ENCODE peak calls at places on chromosome 14, in eight cellular contexts. C, D, N, I, Z, G, A and V are unnamed samples.

GRCh38 chr14:69540654-69541335 is 33.9 kb downstream of the CCDC177 start:
- DNase-seq in D (no peak), N (no peak), A (no peak), Z (no peak), C (no peak), I (no peak), G (no peak), V (no peak)

GRCh38 chr14:21680072-21680471 is 6.5 kb upstream of the OR4E1 start:
- DNase-seq in I (no peak), A (no peak), G (no peak), C (no peak), N (no peak), D (no peak), Z (no peak), V (no peak)

GRCh38 chr14:93035585-93035916 is 80.2 kb downstream of the ITPK1 start:
- DNase-seq in A (no peak), D (no peak), N (no peak), Z (no peak), C (no peak), G (no peak), I (no peak), V (no peak)

GRCh38 chr14:69945905-69946304 is 66.7 kb downstream of the SMOC1 start:
- DNase-seq in D (no peak), Z (no peak), A (no peak), G (no peak), N (no peak), C (no peak), I (no peak), V (no peak)

GRCh38 chr14:31197671-31198070 is 9.9 kb downstream of the HECTD1 start:
- DNase-seq in I (no peak), D (no peak), C (no peak), N (no peak), Z (no peak), A (no peak), G (peak), V (no peak)

GRCh38 chr14:92475451-92476187 is 38.0 kb upstream of the RIN3 start:
- DNase-seq in I (peak), C (no peak), D (no peak), A (no peak), G (peak), N (no peak), Z (no peak), V (no peak)

GRCh38 chr14:28142400-28143015 is 624.1 kb upstream of the FOXG1 start:
- DNase-seq in D (no peak), G (no peak), Z (peak), A (no peak), C (peak), I (no peak), N (no peak), V (no peak)

GRCh38 chr14:73850940-73851339 is 691 bp upstream of the PTGR2 start:
- DNase-seq in Z (no peak), D (no peak), G (peak), I (no peak), A (peak), C (no peak), N (no peak), V (no peak)

GRCh38 chr14:77086017-77086727 is 11.9 kb upstream of the CIPC start:
- DNase-seq in C (no peak), N (no peak), A (no peak), D (no peak), Z (peak), G (peak), I (no peak), V (no peak)

GRCh38 chr14:73295198-73295796 is 58.0 kb downstream of the PAPLN start:
- DNase-seq in N (no peak), D (peak), I (no peak), A (peak), C (peak), Z (peak), G (peak), V (no peak)

GRCh38 chr14:93002851-93003298 is 79.9 kb downstream of the CHGA start:
- DNase-seq in Z (no peak), A (no peak), N (no peak), I (no peak), D (no peak), C (no peak), G (peak), V (no peak)

GRCh38 chr14:87837306-87837705 is 155.7 kb downstream of the GALC start:
- DNase-seq in N (no peak), C (no peak), Z (no peak), D (no peak), G (no peak), A (no peak), I (no peak), V (no peak)

GRCh38 chr14:55944757-55945156 is 173.5 kb upstream of the PELI2 start:
- DNase-seq in Z (no peak), G (no peak), A (no peak), C (no peak), N (no peak), D (no peak), I (no peak), V (no peak)

GRCh38 chr14:59664741-59665140 is 88.1 kb upstream of the CCDC175 start:
- DNase-seq in A (no peak), C (no peak), I (no peak), G (no peak), N (no peak), Z (no peak), D (no peak), V (no peak)

GRCh38 chr14:84804498-84805294 is 725.2 kb upstream of the FLRT2 start:
- DNase-seq in D (no peak), C (no peak), I (no peak), N (no peak), A (no peak), Z (no peak), G (no peak), V (no peak)

GRCh38 chr14:34994668-34995067 is 11.9 kb downstream of the SRP54 start:
- DNase-seq in D (no peak), N (no peak), A (no peak), Z (no peak), I (no peak), G (no peak), C (no peak), V (no peak)

GRCh38 chr14:49934638-49935037 is 41.8 kb downstream of the ARF6 start:
- DNase-seq in A (no peak), N (no peak), D (no peak), G (no peak), Z (no peak), C (no peak), I (no peak), V (no peak)

GRCh38 chr14:79274641-79275366 is 936.5 kb downstream of the DIO2 start:
- DNase-seq in Z (no peak), G (no peak), I (no peak), D (no peak), C (no peak), A (no peak), N (no peak), V (no peak)

GRCh38 chr14:50820786-50821185 is 10.2 kb downstream of the NIN start:
- DNase-seq in C (no peak), G (no peak), I (peak), Z (no peak), N (no peak), D (no peak), A (no peak), V (no peak)

GRCh38 chr14:82091097-82091496 is 557.4 kb upstream of the SEL1L start:
- DNase-seq in G (no peak), D (no peak), C (no peak), N (no peak), A (no peak), Z (no peak), I (no peak), V (no peak)

GRCh38 chr14:55926007-55926406 is 192.2 kb upstream of the PELI2 start:
- DNase-seq in N (no peak), Z (no peak), G (peak), A (no peak), C (no peak), I (no peak), D (no peak), V (no peak)

GRCh38 chr14:51297066-51297465 is 57.0 kb downstream of the TMX1 start:
- DNase-seq in D (no peak), Z (no peak), C (peak), I (no peak), A (no peak), N (no peak), G (no peak), V (no peak)

GRCh38 chr14:65222434-65222833 is 120.1 kb upstream of the MAX start:
- DNase-seq in I (peak), D (peak), C (peak), Z (peak), A (peak), N (no peak), G (no peak), V (no peak)

GRCh38 chr14:43786066-43786762 is 720.9 kb downstream of the FSCB start:
- DNase-seq in D (no peak), Z (no peak), C (no peak), A (no peak), G (no peak), I (no peak), N (no peak), V (no peak)

GRCh38 chr14:22428681-22429315 is 160.2 kb downstream of the DAD1 start:
- DNase-seq in I (peak), A (peak), C (no peak), G (no peak), N (no peak), D (no peak), Z (no peak), V (no peak)

GRCh38 chr14:76784266-76784874 is 23.1 kb downstream of the VASH1 start:
- DNase-seq in D (no peak), G (no peak), C (no peak), A (no peak), N (no peak), I (no peak), Z (no peak), V (no peak)

GRCh38 chr14:103935102-103935501 is 6.8 kb downstream of the TDRD9 start:
- DNase-seq in A (no peak), N (no peak), C (no peak), D (no peak), Z (no peak), G (no peak), I (no peak), V (no peak)

GRCh38 chr14:22303589-22304195 is 285.3 kb downstream of the DAD1 start:
- DNase-seq in C (peak), I (no peak), A (no peak), G (no peak), N (no peak), Z (peak), D (no peak), V (no peak)

GRCh38 chr14:73014105-73014504 is 12.8 kb downstream of the ZFYVE1 start:
- DNase-seq in C (no peak), A (no peak), D (no peak), Z (no peak), I (no peak), N (peak), G (no peak), V (no peak)

GRCh38 chr14:54446201-54446693 is 5.1 kb upstream of the CNIH1 start:
- DNase-seq in I (peak), G (no peak), N (no peak), Z (no peak), D (no peak), C (no peak), A (peak), V (no peak)

GRCh38 chr14:78959674-78960264 is 789.6 kb downstream of the NRXN3 start:
- DNase-seq in N (no peak), Z (peak), I (peak), A (peak), D (peak), G (peak), C (peak), V (peak)

GRCh38 chr14:77868552-77869300 is 68.8 kb downstream of the ADCK1 start:
- DNase-seq in I (no peak), G (no peak), A (no peak), C (no peak), D (no peak), N (no peak), Z (no peak), V (no peak)

GRCh38 chr14:81767266-81767987 is 233.8 kb upstream of the SEL1L start:
- DNase-seq in I (peak), D (no peak), C (no peak), N (no peak), G (no peak), A (no peak), Z (no peak), V (no peak)

DNA sequence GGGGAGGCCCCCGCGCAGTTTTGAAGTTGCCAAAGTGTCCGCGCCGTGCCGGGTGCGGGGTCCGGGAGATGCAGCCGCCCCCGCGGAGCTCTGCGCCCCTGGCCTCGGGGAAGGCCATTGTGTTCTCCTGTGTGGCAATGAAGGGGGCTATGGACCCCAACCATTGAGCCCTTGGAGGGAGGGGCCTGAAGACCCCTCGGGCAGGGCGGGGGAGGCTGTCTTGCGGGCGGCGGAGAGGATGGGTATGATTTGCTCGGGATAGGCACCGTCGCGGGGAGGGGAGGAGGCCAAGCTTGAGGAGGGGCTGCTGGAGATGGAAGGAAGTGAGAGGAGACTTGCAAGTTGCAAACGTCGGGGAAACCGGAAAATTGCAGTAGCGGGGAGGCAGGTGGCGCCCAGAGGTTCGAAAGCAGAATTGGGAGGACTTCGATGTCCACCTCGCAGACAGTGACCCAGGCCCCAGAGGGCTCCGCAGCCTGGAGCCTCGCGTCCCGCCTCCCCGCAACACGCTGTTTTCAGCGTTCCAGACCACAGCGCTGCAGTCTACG is 25.4 kb downstream of the BCL11B start:
- DNase-seq in D (no peak), N (no peak), Z (peak), G (no peak), A (no peak), I (no peak), C (no peak), V (no peak)
- TF ChIP-seq REST in D (no peak), N (no peak), Z (no peak), G (no peak), A (no peak), I (no peak), C (no peak), V (no peak)

GRCh38 chr14:105433161-105433605 is 13.6 kb downstream of the MTA1 start:
- DNase-seq in A (no peak), Z (no peak), G (no peak), C (no peak), N (no peak), D (no peak), I (no peak), V (no peak)

GRCh38 chr14:105432657-105433056 is 13.0 kb downstream of the MTA1 start:
- DNase-seq in C (no peak), G (no peak), Z (no peak), I (no peak), N (no peak), D (no peak), A (no peak), V (no peak)

GRCh38 chr14:105430535-105430934 is 10.9 kb downstream of the MTA1 start:
- DNase-seq in N (no peak), D (peak), C (no peak), A (no peak), Z (no peak), I (no peak), G (no peak), V (no peak)

GRCh38 chr14:105430042-105430441 is 10.4 kb downstream of the MTA1 start:
- DNase-seq in D (no peak), N (no peak), I (no peak), Z (no peak), A (no peak), G (no peak), C (no peak), V (no peak)

GRCh38 chr14:105431256-105431655 is 11.6 kb downstream of the MTA1 start:
- DNase-seq in G (no peak), N (no peak), D (no peak), Z (no peak), C (no peak), A (no peak), I (no peak), V (no peak)
- TF ChIP-seq POLR2AphosphoS5 in G (no peak), N (no peak), D (no peak), Z (no peak), C (no peak), A (no peak), I (no peak), V (no peak)

DNA sequence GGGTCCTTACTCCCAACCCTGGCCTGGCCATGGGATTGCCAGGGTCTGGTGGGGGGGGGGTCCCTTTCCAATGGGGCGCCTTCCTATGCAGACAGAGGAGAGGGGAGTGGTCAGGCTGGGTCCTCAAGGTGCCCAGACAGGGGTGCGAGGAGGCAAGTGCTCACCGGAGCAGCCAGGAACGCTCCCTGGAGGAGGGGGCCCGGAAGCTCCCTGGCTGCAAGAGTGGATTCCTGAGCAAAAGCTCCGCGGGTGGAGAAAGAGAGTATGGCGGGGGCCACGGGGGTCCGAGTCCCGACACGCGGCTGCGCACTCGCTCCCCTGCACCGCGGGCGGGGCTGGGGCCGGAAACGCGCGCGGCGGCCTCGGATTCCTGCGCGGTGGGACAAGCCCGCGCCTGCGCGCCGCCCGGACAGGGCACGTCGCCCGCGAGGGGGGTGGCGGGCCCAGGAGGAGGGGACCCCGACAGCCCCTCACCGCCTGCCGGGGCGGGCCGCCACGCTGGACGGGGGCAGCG is 27.7 kb upstream of the GPR132 start:
- DNase-seq in Z (no peak), I (no peak), C (peak), D (no peak), G (no peak), N (no peak), A (peak), V (no peak)
- TF ChIP-seq REST in Z (no peak), I (no peak), C (peak), D (no peak), G (no peak), N (no peak), A (no peak), V (no peak)

GRCh38 chr14:105325716-105326567 is 11.4 kb downstream of the PACS2 start:
- DNase-seq in Z (no peak), C (peak), I (peak), A (no peak), N (no peak), D (no peak), G (no peak), V (no peak)

GRCh38 chr14:105326568-105326867 is 12.0 kb downstream of the PACS2 start:
- DNase-seq in N (no peak), C (peak), G (no peak), D (no peak), A (no peak), Z (no peak), I (no peak), V (no peak)

GRCh38 chr14:105328678-105329390 is 14.3 kb downstream of the PACS2 start:
- DNase-seq in G (no peak), A (no peak), D (no peak), C (peak), I (no peak), Z (no peak), N (no peak), V (no peak)

GRCh38 chr14:105328070-105328677 is 13.6 kb downstream of the PACS2 start:
- DNase-seq in G (no peak), D (no peak), C (peak), N (no peak), Z (no peak), I (no peak), A (no peak), V (no peak)

GRCh38 chr14:105326891-105327694 is 12.5 kb downstream of the PACS2 start:
- DNase-seq in D (no peak), C (peak), I (no peak), G (no peak), N (no peak), A (no peak), Z (peak), V (no peak)
- TF ChIP-seq POLR2AphosphoS5 in D (no peak), C (no peak), I (no peak), G (no peak), N (no peak), A (no peak), Z (no peak), V (no peak)

DNA sequence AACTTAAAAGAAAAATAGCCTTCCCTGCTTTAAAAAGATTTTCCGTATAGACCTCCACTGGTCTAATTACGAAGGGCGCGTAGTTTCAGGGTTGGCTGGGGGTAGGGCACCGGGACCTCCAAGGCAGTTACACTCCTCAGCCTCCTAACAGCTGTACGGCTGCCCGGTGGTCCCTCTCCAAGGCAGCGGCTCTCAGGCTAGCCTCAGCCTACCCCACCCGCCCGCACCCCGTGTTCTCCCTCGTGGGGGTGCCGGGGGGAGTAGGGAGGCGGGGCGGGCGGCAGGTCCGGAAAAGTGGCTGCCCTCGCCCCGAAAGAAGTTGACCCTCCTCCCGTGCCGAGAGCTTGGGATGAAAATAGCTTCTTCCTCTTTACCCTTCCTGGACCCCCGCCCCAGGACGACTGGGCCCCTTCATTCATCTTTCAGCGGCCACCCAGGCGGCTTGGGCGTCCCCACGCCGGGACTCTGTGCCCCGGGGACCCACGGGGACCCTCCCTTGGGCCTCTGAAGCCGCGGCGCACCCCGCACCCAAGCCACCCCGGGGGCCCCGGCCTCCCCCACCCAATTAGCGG is 991 bp upstream of the RCOR1 start:
- DNase-seq in Z (peak), A (peak), N (no peak), D (no peak), G (no peak), I (peak), C (peak), V (no peak)
- TF ChIP-seq REST in Z (no peak), A (no peak), N (no peak), D (no peak), G (no peak), I (no peak), C (no peak), V (no peak)

GRCh38 chr14:95500772-95501401 is 15.6 kb downstream of the SYNE3 start:
- DNase-seq in G (no peak), A (no peak), Z (no peak), C (no peak), N (no peak), I (no peak), D (no peak), V (peak)
- TF ChIP-seq POLR2AphosphoS5 in G (no peak), A (no peak), Z (no peak), C (no peak), N (no peak), I (no peak), D (no peak), V (peak)

GRCh38 chr14:61342486-61342885 is 21.1 kb downstream of the PRKCH start:
- DNase-seq in I (no peak), D (no peak), A (no peak), Z (no peak), N (peak), G (no peak), C (no peak), V (no peak)
- TF ChIP-seq REST in I (no peak), D (no peak), A (no peak), Z (no peak), N (no peak), G (no peak), C (no peak), V (no peak)

DNA sequence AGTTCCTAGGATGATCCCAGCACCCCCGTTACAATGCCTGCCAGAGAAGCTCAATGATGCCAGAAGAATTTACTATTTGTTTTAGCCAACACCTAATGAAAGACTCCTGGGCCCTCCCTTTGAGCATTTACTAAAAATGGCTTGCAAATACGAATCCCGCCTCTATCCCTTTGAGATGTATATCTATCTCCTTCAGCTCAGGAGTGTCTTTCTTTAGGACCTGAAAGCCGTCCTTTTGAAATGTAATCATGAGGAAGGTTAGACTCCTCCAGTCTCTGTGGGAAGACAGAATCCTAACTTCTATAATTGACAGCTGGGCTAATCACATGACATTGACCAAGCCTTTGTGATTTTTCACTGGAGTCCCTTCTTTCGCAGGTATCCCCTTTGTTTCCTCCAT is 19.2 kb upstream of the DYNC1H1 start:
- DNase-seq in C (no peak), A (no peak), G (no peak), D (no peak), Z (peak), I (no peak), N (no peak), V (no peak)
- TF ChIP-seq POLR2AphosphoS5 in C (no peak), A (no peak), G (no peak), D (no peak), Z (peak), I (no peak), N (no peak), V (no peak)